ENCODE peak calls at places on chromosomes 13 and 19, in five cellular contexts. Q is Peyer's patch, H is kidney glomerular epithelial cell, J is substantia nigra, U is keratinocyte. E is an unnamed sample.

GRCh38 chr13:40377783-40378182 is 288.7 kb downstream of the FOXO1 start:
- DNase-seq in Q (no peak), H (peak), J (no peak), U (no peak), E (no peak)

GRCh38 chr19:10817291-10818038 is 18.5 kb downstream of the TMED1 start:
- DNase-seq in Q (peak), H (no peak), J (no peak), U (no peak), E (no peak)

GRCh38 chr19:45547965-45548609 is 36.5 kb downstream of the OPA3 start:
- DNase-seq in Q (peak), H (no peak), J (no peak), U (peak), E (no peak)

GRCh38 chr19:10193666-10194499 is 870 bp downstream of the DNMT1 start:
- DNase-seq in Q (no peak), H (no peak), J (peak), U (no peak), E (no peak)

GRCh38 chr13:86900906-86901305 is 770.3 kb upstream of the SLITRK5 start:
- DNase-seq in Q (no peak), H (no peak), J (no peak), U (no peak), E (no peak)

GRCh38 chr13:100887729-100888151 is 213.1 kb upstream of the TMTC4 start:
- DNase-seq in Q (no peak), H (no peak), J (no peak), U (no peak), E (no peak)

GRCh38 chr13:64675256-64675892 is 2554.8 kb downstream of the PCDH9 start:
- DNase-seq in Q (no peak), H (no peak), J (no peak), U (peak), E (no peak)

GRCh38 chr19:29586401-29586800 is 19.7 kb upstream of the POP4 start:
- DNase-seq in Q (no peak), H (peak), J (no peak), U (no peak), E (no peak)

GRCh38 chr13:19089315-19089714 is 92.3 kb downstream of the TUBA3C start:
- DNase-seq in Q (no peak), H (no peak), J (no peak), U (no peak), E (no peak)

GRCh38 chr19:5127710-5128109 is 158.8 kb downstream of the KDM4B start:
- DNase-seq in Q (peak), H (no peak), J (no peak), U (no peak), E (no peak)

GRCh38 chr19:2717638-2718541 is 3.3 kb downstream of the DIRAS1 start:
- DNase-seq in Q (no peak), H (no peak), J (no peak), U (no peak), E (peak)

GRCh38 chr13:89755729-89756492 is 1591.6 kb upstream of the MIR17HG start:
- DNase-seq in Q (no peak), H (no peak), J (no peak), U (no peak), E (no peak)

GRCh38 chr13:94596575-94596971 is 621 bp upstream of the TGDS start:
- DNase-seq in Q (no peak), H (no peak), J (no peak), U (no peak), E (no peak)

GRCh38 chr13:28505543-28506135 is 10.7 kb upstream of the FLT1 start:
- DNase-seq in Q (no peak), H (no peak), J (no peak), U (no peak), E (no peak)

GRCh38 chr13:98992355-98992754 is 14.5 kb upstream of the DOCK9 start:
- DNase-seq in Q (no peak), H (peak), J (no peak), U (peak), E (no peak)

GRCh38 chr19:48308695-48309586 is 16.4 kb upstream of the EMP3 start:
- DNase-seq in Q (no peak), H (no peak), J (peak), U (no peak), E (no peak)

GRCh38 chr19:23887642-23888041 is 27.0 kb upstream of the ZNF726 start:
- DNase-seq in Q (no peak), H (no peak), J (no peak), U (no peak), E (no peak)

GRCh38 chr19:20077791-20078463 is at the start of gene ZNF90:
- DNase-seq in Q (peak), H (peak), J (peak), U (peak), E (peak)

GRCh38 chr19:32200312-32201038 is 144.9 kb upstream of the ZNF507 start:
- DNase-seq in Q (no peak), H (no peak), J (peak), U (no peak), E (no peak)

GRCh38 chr13:41970918-41971317 is 10.0 kb upstream of the VWA8 start:
- DNase-seq in Q (no peak), H (no peak), J (no peak), U (no peak), E (no peak)

GRCh38 chr19:2446390-2446789 is 10.4 kb downstream of the LMNB2 start:
- DNase-seq in Q (peak), H (no peak), J (no peak), U (no peak), E (no peak)

GRCh38 chr19:18507021-18507726 is 14.7 kb downstream of the ELL start:
- DNase-seq in Q (peak), H (no peak), J (no peak), U (no peak), E (no peak)

GRCh38 chr19:493391-494170 is 2.7 kb upstream of the MADCAM1 start:
- DNase-seq in Q (no peak), H (no peak), J (no peak), U (no peak), E (no peak)

GRCh38 chr19:18776736-18777135 is 14.4 kb downstream of the COMP start:
- DNase-seq in Q (no peak), H (no peak), J (no peak), U (no peak), E (no peak)

GRCh38 chr19:44657211-44657921 is 13.7 kb downstream of the PVR start:
- DNase-seq in Q (peak), H (no peak), J (no peak), U (no peak), E (peak)

GRCh38 chr13:95677564-95678386 is 836 bp downstream of the DNAJC3 start:
- DNase-seq in Q (no peak), H (peak), J (no peak), U (no peak), E (no peak)

GRCh38 chr19:31831421-31831820 is 482.2 kb upstream of the TSHZ3 start:
- DNase-seq in Q (no peak), H (no peak), J (no peak), U (no peak), E (no peak)

GRCh38 chr19:50402544-50403301 is 16.0 kb upstream of the SPIB start:
- DNase-seq in Q (no peak), H (no peak), J (no peak), U (no peak), E (no peak)

GRCh38 chr13:91153372-91153771 is 194.1 kb upstream of the MIR17HG start:
- DNase-seq in Q (no peak), H (no peak), J (no peak), U (no peak), E (no peak)

GRCh38 chr19:8390617-8390981 is 439 bp downstream of the RAB11B start:
- DNase-seq in Q (peak), H (peak), J (peak), U (peak), E (peak)

GRCh38 chr13:31807090-31807541 is 67.8 kb downstream of the RXFP2 start:
- DNase-seq in Q (no peak), H (no peak), J (no peak), U (peak), E (no peak)

GRCh38 chr19:7679017-7679720 is 1.5 kb upstream of the TRAPPC5 start:
- DNase-seq in Q (peak), H (no peak), J (no peak), U (no peak), E (peak)

GRCh38 chr19:39497850-39498261 is 891 bp upstream of the DLL3 start:
- DNase-seq in Q (peak), H (no peak), J (no peak), U (no peak), E (no peak)